ENCODE peak calls at places on chromosomes 3 and 15, in nine cellular contexts. L, W, M, R, C, S, O, G and P are unnamed samples.

GRCh38 chr3:196399485-196399945 is 32.7 kb downstream of the UBXN7 start:
- DNase-seq in L (peak; percentile 48), W (no peak), M (no peak), R (no peak), C (peak; percentile 7), S (no peak), O (no peak), G (no peak), P (no peak)

GRCh38 chr3:16370872-16371740 is 106.1 kb downstream of the OXNAD1 start:
- DNase-seq in L (no peak), W (no peak), M (no peak), R (no peak), C (no peak), S (peak; percentile 15), O (no peak), G (peak; percentile 64), P (no peak)

GRCh38 chr15:82315519-82316246 is 33.6 kb downstream of the GOLGA6L10 start:
- DNase-seq in L (no peak), W (no peak), M (no peak), R (no peak), C (no peak), S (no peak), O (no peak), G (no peak), P (no peak)

GRCh38 chr15:82697735-82698407 is 11.8 kb downstream of the AP3B2 start:
- DNase-seq in L (no peak), W (no peak), M (no peak), R (no peak), C (no peak), S (no peak), O (no peak), G (no peak), P (no peak)

GRCh38 chr15:74129411-74130088 is 836 bp upstream of the ISLR2 start:
- DNase-seq in L (no peak), W (no peak), M (no peak), R (no peak), C (no peak), S (no peak), O (no peak), G (no peak), P (peak; percentile 42)

GRCh38 chr3:73602171-73602570 is 22.6 kb downstream of the PDZRN3 start:
- DNase-seq in L (peak; percentile 93), W (no peak), M (no peak), R (no peak), C (no peak), S (no peak), O (no peak), G (no peak), P (no peak)

GRCh38 chr15:48149858-48150257 is 28.2 kb downstream of the MYEF2 start:
- DNase-seq in L (peak; percentile 27), W (no peak), M (no peak), R (no peak), C (no peak), S (no peak), O (no peak), G (no peak), P (no peak)

GRCh38 chr3:127069814-127070440 is 87.0 kb downstream of the PLXNA1 start:
- DNase-seq in L (no peak), W (no peak), M (no peak), R (no peak), C (no peak), S (no peak), O (no peak), G (no peak), P (no peak)

GRCh38 chr3:87000940-87001339 is 10.0 kb upstream of the VGLL3 start:
- DNase-seq in L (no peak), W (no peak), M (no peak), R (no peak), C (no peak), S (no peak), O (no peak), G (no peak), P (no peak)

GRCh38 chr3:136787226-136787793 is 31.6 kb upstream of the SLC35G2 start:
- DNase-seq in L (peak; percentile 34), W (peak; percentile 1), M (no peak), R (no peak), C (no peak), S (peak; percentile 14), O (peak; percentile 56), G (peak; percentile 24), P (no peak)